ENCODE peak calls at places on chromosome 14, in nine cellular contexts. U is esophagus muscularis mucosa, A is mesenchymal stem cell, Z is lower lobe of right lung, P is fibroblast of lung, V is right cardiac atrium, D is psoas muscle, F is neural progenitor cell, T is colonic mucosa. S is an unnamed sample.

GRCh38 chr14:50060871-50061663 is 55.3 kb downstream of the VCPKMT start:
- DNase-seq in U (no peak), A (peak), Z (no peak), P (peak), V (peak), D (peak), F (no peak), T (peak), S (peak)

GRCh38 chr14:101884537-101885253 is 79.7 kb upstream of the DYNC1H1 start:
- DNase-seq in U (no peak), A (no peak), Z (no peak), P (no peak), V (no peak), D (no peak), F (no peak), T (no peak), S (peak)

GRCh38 chr14:54343276-54344121 is 53.3 kb upstream of the CDKN3 start:
- DNase-seq in U (no peak), A (no peak), Z (no peak), P (peak), V (peak), D (no peak), F (peak), T (no peak), S (no peak)

GRCh38 chr14:49962616-49963015 is 69.7 kb downstream of the ARF6 start:
- DNase-seq in U (no peak), A (no peak), Z (no peak), P (peak), V (no peak), D (no peak), F (no peak), T (peak), S (no peak)

GRCh38 chr14:83425138-83425537 is 1891.5 kb upstream of the SEL1L start:
- DNase-seq in U (no peak), A (no peak), Z (no peak), P (peak), V (no peak), D (no peak), F (no peak), T (no peak), S (no peak)

GRCh38 chr14:71399057-71399487 is 491.8 kb downstream of the PCNX1 start:
- DNase-seq in U (no peak), A (no peak), Z (no peak), P (peak), V (no peak), D (no peak), F (no peak), T (no peak), S (no peak)

GRCh38 chr14:20659813-20660395 is 18.4 kb upstream of the OR6S1 start:
- DNase-seq in U (no peak), A (no peak), Z (no peak), P (no peak), V (no peak), D (peak), F (no peak), T (no peak), S (peak)

GRCh38 chr14:51386983-51387730 is 147.1 kb downstream of the TMX1 start:
- DNase-seq in U (no peak), A (peak), Z (no peak), P (peak), V (no peak), D (no peak), F (no peak), T (no peak), S (no peak)

GRCh38 chr14:51691176-51691575 is 39.5 kb downstream of the FRMD6 start:
- DNase-seq in U (no peak), A (no peak), Z (no peak), P (peak), V (no peak), D (no peak), F (no peak), T (no peak), S (no peak)

GRCh38 chr14:104881369-104881979 is 16.4 kb downstream of the CEP170B start:
- DNase-seq in U (no peak), A (no peak), Z (no peak), P (no peak), V (peak), D (peak), F (no peak), T (no peak), S (peak)

GRCh38 chr14:52693004-52693403 is 2.4 kb downstream of the ERO1A start:
- DNase-seq in U (no peak), A (no peak), Z (no peak), P (no peak), V (no peak), D (no peak), F (no peak), T (no peak), S (no peak)

GRCh38 chr14:104081951-104082464 is 3.5 kb upstream of the ASPG start:
- DNase-seq in U (no peak), A (no peak), Z (peak), P (no peak), V (peak), D (no peak), F (no peak), T (peak), S (no peak)

GRCh38 chr14:80136358-80136757 is 74.9 kb downstream of the DIO2 start:
- DNase-seq in U (no peak), A (no peak), Z (no peak), P (peak), V (no peak), D (no peak), F (peak), T (no peak), S (no peak)

GRCh38 chr14:77989441-77989891 is 180.7 kb upstream of the NRXN3 start:
- DNase-seq in U (no peak), A (no peak), Z (no peak), P (peak), V (peak), D (no peak), F (peak), T (no peak), S (no peak)

GRCh38 chr14:23437142-23438129 is 2.0 kb upstream of the MYH7 start:
- DNase-seq in U (no peak), A (no peak), Z (no peak), P (no peak), V (no peak), D (no peak), F (no peak), T (no peak), S (no peak)

GRCh38 chr14:74503973-74504335 is 10.4 kb downstream of the ISCA2 start:
- DNase-seq in U (no peak), A (no peak), Z (no peak), P (no peak), V (peak), D (no peak), F (no peak), T (no peak), S (no peak)

GRCh38 chr14:37595809-37596595 is 573 bp downstream of the TTC6 start:
- DNase-seq in U (no peak), A (peak), Z (peak), P (peak), V (peak), D (no peak), F (peak), T (peak), S (no peak)

GRCh38 chr14:90658541-90658967 is 157.7 kb downstream of the TTC7B start:
- DNase-seq in U (no peak), A (peak), Z (no peak), P (peak), V (no peak), D (no peak), F (no peak), T (no peak), S (no peak)

GRCh38 chr14:105526781-105527380 is 498 bp downstream of the TMEM121 start:
- DNase-seq in U (no peak), A (no peak), Z (no peak), P (no peak), V (peak), D (peak), F (peak), T (no peak), S (peak)

GRCh38 chr14:92663049-92663448 is 85.4 kb downstream of the LGMN start:
- DNase-seq in U (no peak), A (no peak), Z (no peak), P (peak), V (no peak), D (no peak), F (no peak), T (no peak), S (no peak)

GRCh38 chr14:102295301-102295700 is 9.7 kb downstream of the MOK start:
- DNase-seq in U (no peak), A (no peak), Z (no peak), P (peak), V (no peak), D (no peak), F (no peak), T (no peak), S (no peak)

GRCh38 chr14:90629471-90629870 is 186.8 kb downstream of the TTC7B start:
- DNase-seq in U (no peak), A (no peak), Z (peak), P (peak), V (no peak), D (no peak), F (no peak), T (no peak), S (no peak)

GRCh38 chr14:24710403-24711063 is 76.5 kb upstream of the GZMB start:
- DNase-seq in U (peak), A (peak), Z (no peak), P (peak), V (peak), D (no peak), F (peak), T (peak), S (no peak)

GRCh38 chr14:78674820-78675219 is 504.6 kb downstream of the NRXN3 start:
- DNase-seq in U (no peak), A (no peak), Z (no peak), P (no peak), V (no peak), D (no peak), F (no peak), T (no peak), S (no peak)

GRCh38 chr14:104935026-104935650 is 10.5 kb downstream of the PLD4 start:
- DNase-seq in U (no peak), A (no peak), Z (no peak), P (no peak), V (no peak), D (no peak), F (no peak), T (no peak), S (no peak)

GRCh38 chr14:54253195-54253947 is 143.4 kb upstream of the CDKN3 start:
- DNase-seq in U (no peak), A (peak), Z (no peak), P (peak), V (no peak), D (no peak), F (no peak), T (no peak), S (no peak)

GRCh38 chr14:58100735-58101368 is 51.2 kb downstream of the ARMH4 start:
- DNase-seq in U (no peak), A (peak), Z (no peak), P (peak), V (no peak), D (no peak), F (no peak), T (no peak), S (no peak)

GRCh38 chr14:63174760-63175191 is 29.5 kb upstream of the RHOJ start:
- DNase-seq in U (no peak), A (peak), Z (no peak), P (peak), V (no peak), D (no peak), F (peak), T (no peak), S (no peak)

GRCh38 chr14:22472935-22473854 is 115.8 kb downstream of the DAD1 start:
- DNase-seq in U (no peak), A (peak), Z (no peak), P (no peak), V (no peak), D (no peak), F (peak), T (peak), S (no peak)

GRCh38 chr14:36935976-36936678 is 236.3 kb downstream of the SLC25A21 start:
- DNase-seq in U (no peak), A (no peak), Z (no peak), P (peak), V (no peak), D (no peak), F (peak), T (no peak), S (no peak)

GRCh38 chr14:26528415-26529182 is 69.2 kb downstream of the NOVA1 start:
- DNase-seq in U (no peak), A (no peak), Z (no peak), P (peak), V (peak), D (peak), F (no peak), T (peak), S (no peak)

GRCh38 chr14:26401170-26401968 is 196.5 kb downstream of the NOVA1 start:
- DNase-seq in U (no peak), A (no peak), Z (no peak), P (no peak), V (no peak), D (no peak), F (no peak), T (no peak), S (no peak)

GRCh38 chr14:92352158-92352985 is 29.4 kb downstream of the SLC24A4 start:
- DNase-seq in U (no peak), A (no peak), Z (no peak), P (no peak), V (no peak), D (no peak), F (peak), T (no peak), S (no peak)

GRCh38 chr14:70315942-70316341 is 43.5 kb downstream of the COX16 start:
- DNase-seq in U (no peak), A (no peak), Z (no peak), P (no peak), V (no peak), D (no peak), F (no peak), T (no peak), S (no peak)

GRCh38 chr14:93090826-93091583 is 24.7 kb downstream of the ITPK1 start:
- DNase-seq in U (no peak), A (no peak), Z (no peak), P (no peak), V (peak), D (no peak), F (no peak), T (no peak), S (no peak)

DNA sequence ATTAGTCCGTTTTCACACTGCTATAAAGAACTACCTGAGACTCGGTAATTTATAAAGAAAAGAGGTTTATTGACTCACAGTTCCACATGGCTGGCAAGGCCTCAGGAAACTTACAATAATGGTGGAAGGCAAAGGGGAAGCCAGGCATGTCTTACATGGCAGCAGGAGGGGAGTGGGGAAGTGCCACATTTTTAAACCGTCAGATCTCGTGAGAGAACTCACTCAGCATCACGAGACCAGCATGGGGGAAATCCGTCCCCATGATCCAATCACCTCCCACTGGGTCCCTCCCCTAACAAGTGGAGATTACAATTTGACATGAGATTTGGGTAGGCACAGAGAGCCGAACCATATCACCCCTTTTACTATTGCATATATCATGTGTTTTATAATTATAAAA is 2.0 kb upstream of the PIGH start:
- DNase-seq in U (no peak), A (no peak), Z (no peak), P (no peak), V (no peak), D (no peak), F (no peak), T (no peak), S (no peak)
- H3K4me3 ChIP-seq in U (no peak), A (no peak), Z (no peak), P (no peak), V (no peak), D (no peak), F (no peak), T (no peak), S (no peak)

DNA sequence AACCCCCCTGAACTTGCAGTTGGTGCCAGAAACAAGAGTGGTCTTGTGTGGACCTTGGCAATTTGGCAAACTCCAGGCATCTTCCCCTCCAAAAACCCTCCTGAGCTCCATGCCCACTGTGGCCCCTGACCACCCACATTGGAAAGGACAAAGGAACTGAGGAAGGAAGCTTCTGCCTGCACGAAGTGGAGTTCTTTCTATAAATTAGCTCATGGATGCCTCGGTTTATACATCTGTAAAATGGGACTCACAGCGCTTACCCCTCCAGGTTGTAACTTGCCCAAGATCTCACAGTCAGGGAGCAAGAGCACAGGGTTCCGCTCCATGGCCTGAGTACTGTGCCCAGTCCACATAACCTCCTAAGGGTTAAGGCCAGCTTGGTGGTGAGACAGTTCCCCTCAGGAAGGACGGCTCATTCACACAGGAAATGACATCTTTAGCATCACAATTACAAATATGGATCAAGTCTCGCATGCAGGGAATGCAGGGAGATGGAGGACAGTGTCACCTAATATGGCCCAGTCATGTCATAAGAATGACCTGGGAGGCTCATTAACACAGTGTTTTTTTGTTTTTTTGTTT is 66.6 kb downstream of the CLMN start:
- DNase-seq in U (no peak), A (no peak), Z (no peak), P (no peak), V (no peak), D (no peak), F (no peak), T (no peak), S (no peak)
- H3K4me3 ChIP-seq in U (no peak), A (no peak), Z (no peak), P (no peak), V (no peak), D (no peak), F (no peak), T (no peak), S (no peak)

DNA sequence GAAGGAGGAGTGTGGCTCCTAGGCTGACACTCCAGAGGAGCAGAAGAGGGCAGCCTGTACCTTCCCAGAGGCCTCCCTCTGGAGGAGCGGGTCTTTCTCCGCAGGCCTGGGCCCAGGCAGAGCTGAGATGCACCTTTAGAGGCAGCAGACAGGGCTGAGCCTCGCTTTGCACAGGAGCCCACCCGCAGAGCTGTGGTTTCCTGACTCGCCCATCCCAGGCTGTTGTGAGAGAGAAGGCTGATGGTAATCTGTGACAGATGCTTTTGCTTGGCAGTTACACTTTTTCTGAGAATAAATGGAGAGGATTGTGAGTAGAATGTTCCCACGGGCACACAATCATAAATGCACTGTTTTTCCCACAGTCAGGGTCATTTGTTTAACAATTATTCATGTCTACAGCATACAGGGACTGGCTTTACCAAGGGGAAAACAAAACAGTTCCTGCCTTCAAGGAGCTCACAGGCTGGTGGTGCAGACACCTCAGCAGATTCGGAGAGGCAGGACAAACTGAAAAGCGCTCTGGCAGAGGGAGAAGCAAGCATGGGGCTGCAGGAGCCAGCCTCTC is 13.9 kb downstream of the EVL start:
- DNase-seq in U (peak), A (peak), Z (no peak), P (peak), V (peak), D (no peak), F (peak), T (peak), S (peak)
- H3K4me3 ChIP-seq in U (no peak), A (no peak), Z (no peak), P (no peak), V (no peak), D (no peak), F (no peak), T (no peak), S (peak)

DNA sequence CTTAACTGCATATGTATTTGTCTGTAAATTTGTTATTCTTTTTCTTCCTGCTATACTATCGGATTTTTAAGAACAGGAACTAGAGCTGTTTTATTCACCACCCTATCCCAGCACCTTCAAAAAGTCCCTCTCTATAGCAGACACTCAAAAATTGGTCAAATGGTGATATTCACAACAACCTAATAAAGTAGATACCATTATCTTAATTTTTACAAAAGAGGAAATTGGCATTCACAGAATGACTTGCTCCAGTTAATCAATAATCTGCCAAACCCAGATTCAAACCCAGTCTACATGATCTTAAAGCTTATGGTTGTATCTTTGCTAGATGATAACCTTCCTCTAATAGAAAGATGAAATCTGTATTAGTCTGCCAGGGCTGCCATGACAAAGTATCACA is 426.6 kb downstream of the EGLN3 start:
- DNase-seq in U (no peak), A (no peak), Z (no peak), P (no peak), V (no peak), D (no peak), F (no peak), T (no peak), S (no peak)
- H3K4me3 ChIP-seq in U (no peak), A (no peak), Z (no peak), P (no peak), V (no peak), D (no peak), F (no peak), T (no peak), S (no peak)

GRCh38 chr14:106845286-106846087 is 1319.1 kb downstream of the TMEM121 start:
- DNase-seq in U (no peak), A (no peak), Z (peak), P (no peak), V (no peak), D (no peak), F (no peak), T (peak), S (peak)
- H3K4me3 ChIP-seq in U (peak), A (no peak), Z (peak), P (no peak), V (no peak), D (peak), F (no peak), T (peak), S (peak)

DNA sequence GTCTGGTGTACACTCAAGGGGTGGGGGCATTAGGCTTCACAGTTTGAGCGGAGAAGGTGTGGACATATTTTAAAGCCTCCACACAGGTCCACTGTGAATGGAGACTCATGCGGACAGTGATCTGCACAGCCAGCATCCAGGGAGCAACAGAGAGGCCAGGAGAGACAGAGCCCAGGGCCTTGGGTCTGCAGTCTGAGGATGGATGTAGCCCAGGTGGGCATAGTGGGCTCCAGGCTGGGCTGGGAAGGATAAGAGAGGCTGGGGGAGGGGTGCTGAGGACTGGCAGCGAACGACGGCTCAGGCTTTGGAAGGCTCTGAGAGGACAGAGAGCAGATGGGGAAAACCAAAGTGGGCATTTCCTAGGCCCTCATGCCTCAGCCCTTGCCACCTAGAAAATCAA is 128.8 kb downstream of the PAPOLA start:
- DNase-seq in U (peak), A (no peak), Z (no peak), P (no peak), V (no peak), D (no peak), F (no peak), T (no peak), S (no peak)
- H3K4me3 ChIP-seq in U (no peak), A (no peak), Z (no peak), P (no peak), V (no peak), D (no peak), F (no peak), T (no peak), S (no peak)

S was measured in spleen.